ENCODE peak calls at places on chromosomes 3 and 15, in five cellular contexts. O is SK-N-SH, K is neural progenitor cell, D is H9, T is GM06990. Z is an unnamed sample.

GRCh38 chr3:130820976-130821375 is 72.9 kb upstream of the ATP2C1 start:
- DNase-seq in O (no peak), K (no peak), D (no peak), T (no peak), Z (no peak)

GRCh38 chr3:197456271-197457091 is 99.3 kb downstream of the BDH1 start:
- DNase-seq in O (no peak), K (peak; percentile 87), D (peak; percentile 87), T (peak; percentile 66), Z (peak; percentile 71)

GRCh38 chr15:39079296-39079834 is 501.5 kb upstream of the THBS1 start:
- DNase-seq in O (no peak), K (no peak), D (no peak), T (no peak), Z (no peak)

GRCh38 chr3:184237211-184237610 is 7.8 kb downstream of the VWA5B2 start:
- DNase-seq in O (peak; percentile 36), K (no peak), D (no peak), T (no peak), Z (no peak)

GRCh38 chr15:100733088-100733487 is 130.7 kb downstream of the ASB7 start:
- DNase-seq in O (peak; percentile 3), K (no peak), D (no peak), T (no peak), Z (no peak)

GRCh38 chr3:68915973-68916372 is 16.4 kb downstream of the TAFA4 start:
- DNase-seq in O (no peak), K (no peak), D (no peak), T (no peak), Z (no peak)

GRCh38 chr3:12521010-12521409 is 24.3 kb downstream of the MKRN2OS start:
- DNase-seq in O (no peak), K (no peak), D (no peak), T (no peak), Z (no peak)

GRCh38 chr3:122661633-122662032 is 19.0 kb upstream of the PARP14 start:
- DNase-seq in O (no peak), K (no peak), D (no peak), T (no peak), Z (no peak)

GRCh38 chr3:197736010-197736490 is 654 bp downstream of the RUBCN start:
- DNase-seq in O (peak; percentile 77), K (peak; percentile 54), D (peak; percentile 40), T (peak; percentile 70), Z (peak; percentile 24)

GRCh38 chr3:46466273-46466672 is 1.6 kb upstream of the LTF start:
- DNase-seq in O (no peak), K (no peak), D (peak; percentile 9), T (no peak), Z (no peak)

GRCh38 chr3:40104441-40104840 is 205.1 kb upstream of the EIF1B start:
- DNase-seq in O (no peak), K (no peak), D (no peak), T (no peak), Z (no peak)

GRCh38 chr3:4406746-4407568 is 60.1 kb downstream of the SUMF1 start:
- DNase-seq in O (no peak), K (no peak), D (no peak), T (no peak), Z (no peak)

GRCh38 chr15:70650567-70650966 is 112.8 kb downstream of the UACA start:
- DNase-seq in O (no peak), K (no peak), D (no peak), T (no peak), Z (no peak)

GRCh38 chr3:187679638-187680396 is 9.6 kb upstream of the SST start:
- DNase-seq in O (peak; percentile 65), K (peak; percentile 85), D (peak; percentile 89), T (no peak), Z (peak; percentile 90)

GRCh38 chr3:17057316-17057715 is 172.6 kb downstream of the PLCL2 start:
- DNase-seq in O (no peak), K (no peak), D (no peak), T (no peak), Z (no peak)

GRCh38 chr3:72150634-72151412 is 365.9 kb upstream of the PROK2 start:
- DNase-seq in O (no peak), K (no peak), D (no peak), T (no peak), Z (no peak)

GRCh38 chr3:139935866-139936817 is 1.2 kb downstream of the CLSTN2 start:
- DNase-seq in O (peak; percentile 70), K (peak; percentile 61), D (peak; percentile 44), T (peak; percentile 3), Z (peak; percentile 57)

GRCh38 chr3:101928890-101929289 is 79.6 kb downstream of the NFKBIZ start:
- DNase-seq in O (no peak), K (no peak), D (no peak), T (no peak), Z (no peak)

GRCh38 chr15:67303490-67304363 is 49.1 kb downstream of the IQCH start:
- DNase-seq in O (peak; percentile 6), K (peak; percentile 57), D (no peak), T (peak; percentile 9), Z (no peak)

GRCh38 chr3:181705081-181705480 is 6.6 kb upstream of the SOX2 start:
- DNase-seq in O (no peak), K (peak; percentile 43), D (no peak), T (no peak), Z (no peak)

GRCh38 chr15:55586808-55587207 is 1.3 kb downstream of the PYGO1 start:
- DNase-seq in O (no peak), K (no peak), D (no peak), T (no peak), Z (no peak)

GRCh38 chr3:142027713-142028112 is 121.6 kb downstream of the TFDP2 start:
- DNase-seq in O (peak; percentile 10), K (peak; percentile 52), D (no peak), T (no peak), Z (no peak)

GRCh38 chr3:183698760-183699159 is 1.2 kb downstream of the YEATS2 start:
- DNase-seq in O (no peak), K (peak; percentile 36), D (no peak), T (no peak), Z (no peak)

GRCh38 chr3:178421069-178421468 is 115.2 kb upstream of the KCNMB2 start:
- DNase-seq in O (no peak), K (no peak), D (no peak), T (no peak), Z (no peak)

GRCh38 chr3:178419078-178419477 is 117.2 kb upstream of the KCNMB2 start:
- DNase-seq in O (no peak), K (no peak), D (no peak), T (no peak), Z (peak; percentile 24)

GRCh38 chr3:178417736-178418135 is 118.5 kb upstream of the KCNMB2 start:
- DNase-seq in O (no peak), K (no peak), D (no peak), T (no peak), Z (no peak)

GRCh38 chr3:178420033-178420432 is 116.2 kb upstream of the KCNMB2 start:
- DNase-seq in O (no peak), K (no peak), D (no peak), T (no peak), Z (no peak)

DNA sequence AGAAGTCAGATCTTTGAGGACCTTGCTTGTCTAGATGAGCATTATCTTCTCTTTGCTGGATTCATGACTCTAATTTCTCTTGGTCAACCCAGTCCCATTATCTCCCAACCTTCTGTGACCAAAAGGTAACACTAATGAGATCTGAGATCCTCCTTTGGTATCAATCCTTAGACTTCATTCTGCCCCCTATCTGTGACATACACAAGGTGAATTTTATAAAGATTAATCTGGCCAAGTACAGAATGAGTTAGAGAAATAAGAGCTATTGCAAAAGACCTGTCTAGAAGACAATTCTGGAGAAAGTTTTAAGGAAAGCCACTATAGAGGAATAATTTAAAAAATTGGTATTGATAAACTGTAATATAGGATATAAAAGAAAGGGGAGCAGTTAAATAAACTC is 113.8 kb upstream of the KCNMB2 start:
- DNase-seq in O (no peak), K (no peak), D (no peak), T (no peak), Z (no peak)
- TF ChIP-seq CTCF in O (no peak), K (peak; percentile 19), D (peak; percentile 31), T (peak; percentile 23), Z (no peak)

GRCh38 chr3:10771486-10772225 is 44.4 kb upstream of the SLC6A11 start:
- DNase-seq in O (no peak), K (no peak), D (no peak), T (no peak), Z (no peak)

GRCh38 chr3:10770981-10771380 is 45.0 kb upstream of the SLC6A11 start:
- DNase-seq in O (no peak), K (no peak), D (peak; percentile 20), T (no peak), Z (no peak)

GRCh38 chr3:10774129-10774670 is 41.8 kb upstream of the SLC6A11 start:
- DNase-seq in O (no peak), K (no peak), D (no peak), T (no peak), Z (no peak)

GRCh38 chr3:10770547-10770946 is 45.5 kb upstream of the SLC6A11 start:
- DNase-seq in O (no peak), K (no peak), D (peak; percentile 4), T (no peak), Z (no peak)

GRCh38 chr3:10772230-10773161 is 43.5 kb upstream of the SLC6A11 start:
- DNase-seq in O (peak; percentile 58), K (peak; percentile 40), D (peak; percentile 88), T (no peak), Z (peak; percentile 30)
- TF ChIP-seq CTCF in O (peak; percentile 8), K (peak; percentile 51), D (peak; percentile 77), T (peak; percentile 42), Z (no peak)

GRCh38 chr3:167483708-167484475 is 10.1 kb upstream of the SERPINI2 start:
- DNase-seq in O (no peak), K (no peak), D (no peak), T (no peak), Z (no peak)
- TF ChIP-seq CTCF in O (no peak), K (no peak), D (no peak), T (no peak), Z (no peak)

GRCh38 chr15:65060641-65061397 is 7.0 kb downstream of the RASL12 start:
- DNase-seq in O (no peak), K (no peak), D (no peak), T (no peak), Z (no peak)
- TF ChIP-seq CTCF in O (no peak), K (no peak), D (no peak), T (no peak), Z (no peak)

Z was measured in glutamatergic neuron.